ENCODE peak calls at places on chromosomes 1 and 21, in seven cellular contexts. M is central memory CD8-positive, alpha-beta T cell; T is nephron progenitor cell; X is T-cell; G is RWPE1; N is ovary; Y is T-helper 2 cell. A is an unnamed sample.

GRCh38 chr1:91889717-91890459 is 3.9 kb upstream of the TGFBR3 start:
- DNase-seq in N (no peak), T (no peak), G (peak; percentile 71), M (no peak), X (no peak), Y (no peak), A (no peak)

GRCh38 chr1:53639251-53639721 is 99.7 kb downstream of the GLIS1 start:
- DNase-seq in T (peak; percentile 31), G (peak; percentile 56), M (no peak), N (peak; percentile 7), Y (no peak), X (no peak), A (no peak)

GRCh38 chr1:208929575-208929974 is 653.9 kb upstream of the CAMK1G start:
- DNase-seq in T (no peak), Y (no peak), M (no peak), X (no peak), G (peak; percentile 65), N (no peak), A (no peak)

GRCh38 chr1:40897499-40897898 is 35.3 kb upstream of the CITED4 start:
- DNase-seq in T (no peak), M (no peak), Y (no peak), X (no peak), G (peak; percentile 44), N (no peak), A (no peak)

GRCh38 chr1:203440780-203441179 is 34.8 kb upstream of the PRELP start:
- DNase-seq in X (no peak), N (peak; percentile 85), Y (no peak), G (peak; percentile 43), T (no peak), M (no peak), A (no peak)

GRCh38 chr21:43591468-43592050 is 67.7 kb downstream of the HSF2BP start:
- DNase-seq in N (no peak), X (no peak), G (no peak), T (no peak), M (no peak), Y (no peak), A (no peak)

GRCh38 chr1:180231506-180232420 is 1.7 kb downstream of the LHX4 start:
- DNase-seq in N (no peak), M (no peak), T (peak; percentile 41), Y (no peak), G (no peak), X (no peak), A (no peak)

GRCh38 chr1:234875953-234876814 is 252.5 kb downstream of the TOMM20 start:
- DNase-seq in Y (no peak), M (no peak), T (no peak), X (peak; percentile 13), G (no peak), N (no peak), A (no peak)

GRCh38 chr1:109427171-109427467 is 871 bp upstream of the PSMA5 start:
- DNase-seq in N (no peak), X (no peak), Y (no peak), M (no peak), T (no peak), G (no peak), A (no peak)

GRCh38 chr1:3736708-3737107 is 15.5 kb upstream of the CCDC27 start:
- DNase-seq in G (no peak), Y (no peak), T (no peak), M (no peak), X (no peak), N (peak; percentile 24), A (no peak)

GRCh38 chr1:27382950-27383627 is at the start of gene CD164L2:
- DNase-seq in X (no peak), N (no peak), T (peak; percentile 88), M (no peak), G (peak; percentile 90), Y (peak; percentile 24), A (no peak)

GRCh38 chr21:35252831-35253230 is 203.7 kb upstream of the RUNX1 start:
- DNase-seq in T (no peak), M (no peak), Y (no peak), X (no peak), N (no peak), G (no peak), A (no peak)

GRCh38 chr21:38661296-38662223 is 144.2 kb upstream of the ETS2 start:
- DNase-seq in G (no peak), M (no peak), Y (no peak), X (no peak), N (peak; percentile 47), T (peak; percentile 55), A (no peak)

GRCh38 chr1:19400189-19400588 is 85.2 kb downstream of the CAPZB start:
- DNase-seq in Y (no peak), N (peak; percentile 57), X (no peak), T (no peak), M (no peak), G (no peak), A (no peak)